ENCODE peak calls at places on chromosomes 5 and 9, in four cellular contexts. C is AG09309, Q is neural progenitor cell, A is PC-9. N is an unnamed sample.

GRCh38 chr9:108836319-108836718 is 19.5 kb downstream of the ACTL7B start:
- DNase-seq in C (no peak), A (no peak), Q (no peak), N (no peak)

GRCh38 chr9:130205912-130206311 is 33.7 kb downstream of the NCS1 start:
- DNase-seq in Q (no peak), A (no peak), C (no peak), N (no peak)

GRCh38 chr9:33329117-33329563 is 38.8 kb downstream of the NFX1 start:
- DNase-seq in C (peak), A (peak), Q (no peak), N (peak)

GRCh38 chr5:173330151-173330855 is 2.1 kb upstream of the STC2 start:
- DNase-seq in Q (peak), C (no peak), A (no peak), N (no peak)

GRCh38 chr5:115962565-115963402 is 509 bp downstream of the LVRN start:
- DNase-seq in A (no peak), Q (peak), C (no peak), N (no peak)

GRCh38 chr5:100576217-100576751 is 41.1 kb downstream of the FAM174A start:
- DNase-seq in A (no peak), C (no peak), Q (no peak), N (no peak)

GRCh38 chr9:23581936-23582335 is 244.1 kb downstream of the ELAVL2 start:
- DNase-seq in A (no peak), C (no peak), Q (no peak), N (no peak)

GRCh38 chr5:96934291-96934694 is 1.6 kb upstream of the LNPEP start:
- DNase-seq in Q (peak), C (peak), A (no peak), N (no peak)

GRCh38 chr9:127537792-127538191 is 74.3 kb upstream of the STXBP1 start:
- DNase-seq in A (no peak), Q (peak), C (no peak), N (no peak)
- TF ChIP-seq CTCF in A (peak), Q (peak), C (peak), N (peak)

DNA sequence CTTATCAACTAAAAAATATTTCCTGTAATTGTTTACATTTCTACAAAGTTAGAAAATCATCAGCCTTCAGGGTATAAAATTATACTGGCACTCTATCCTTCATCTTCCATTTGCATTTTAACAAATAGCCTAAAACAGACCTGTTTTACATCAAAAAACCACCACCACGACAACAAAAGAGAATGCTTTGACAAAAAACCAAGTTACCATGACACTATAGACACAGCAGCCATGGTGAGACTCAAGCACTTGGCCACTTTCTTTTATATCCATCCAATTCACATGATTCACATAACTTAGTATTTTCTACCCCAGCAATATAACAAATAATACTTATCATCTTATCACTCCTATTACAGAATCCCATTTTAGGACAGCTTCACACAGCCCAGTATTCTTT is 2.8 kb downstream of the NADK2 start:
- DNase-seq in Q (no peak), C (no peak), A (no peak), N (no peak)
- H3K4me3 ChIP-seq in Q (no peak), C (no peak), A (no peak), N (no peak)

GRCh38 chr9:135198144-135198543 is 110.7 kb downstream of the OLFM1 start:
- DNase-seq in A (no peak), Q (no peak), C (no peak), N (no peak)
- TF ChIP-seq CTCF in A (no peak), Q (no peak), C (no peak), N (no peak)

GRCh38 chr5:128498844-128499455 is 39.1 kb downstream of the FBN2 start:
- DNase-seq in A (no peak), C (peak), Q (peak), N (no peak)

GRCh38 chr5:128491291-128491690 is 46.8 kb downstream of the FBN2 start:
- DNase-seq in A (no peak), C (no peak), Q (peak), N (no peak)

GRCh38 chr5:128493657-128494329 is 44.3 kb downstream of the FBN2 start:
- DNase-seq in Q (no peak), A (no peak), C (no peak), N (no peak)

DNA sequence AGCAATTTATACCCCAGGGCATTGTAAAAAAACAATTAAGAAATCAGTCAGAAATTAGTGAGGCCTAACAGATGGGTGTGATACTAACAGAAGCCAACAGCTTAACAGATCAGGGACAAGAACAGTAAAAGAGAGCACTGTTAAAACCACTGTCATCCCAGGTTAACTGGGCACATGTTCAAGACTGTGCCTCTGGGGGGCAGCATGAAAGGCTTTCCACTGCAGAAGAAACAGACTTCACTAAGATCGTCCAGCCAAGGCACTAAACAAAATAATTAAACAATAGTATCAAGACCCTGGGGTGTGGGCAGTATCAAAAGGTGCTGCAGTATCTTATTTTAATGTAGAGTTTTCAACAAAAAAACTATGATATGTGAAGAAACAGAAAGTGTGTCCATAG is 43.5 kb downstream of the FBN2 start:
- DNase-seq in A (no peak), Q (peak), C (no peak), N (no peak)
- H3K4me3 ChIP-seq in A (no peak), Q (no peak), C (no peak), N (no peak)

N was measured in AG04449.